ENCODE peak calls at places on chromosomes 3 and 15, in four cellular contexts. H is fibroblast of lung, Z is mammary epithelial cell, Y is mesenchymal stem cell. I is an unnamed sample.

GRCh38 chr15:31069360-31070000 is 32.0 kb downstream of the TRPM1 start:
- DNase-seq in H (peak; percentile 55), Z (no peak), Y (no peak), I (no peak)

GRCh38 chr3:28840976-28841376 is 439.9 kb upstream of the RBMS3 start:
- DNase-seq in H (no peak), Z (no peak), Y (no peak), I (no peak)

GRCh38 chr15:29092376-29093064 is 177.1 kb downstream of the NSMCE3 start:
- DNase-seq in H (no peak), Z (no peak), Y (no peak), I (no peak)

GRCh38 chr3:50238549-50239026 is 2.6 kb downstream of the GNAI2 start:
- DNase-seq in H (no peak), Z (peak; percentile 62), Y (no peak), I (no peak)

GRCh38 chr15:77209221-77209620 is 138.3 kb upstream of the TSPAN3 start:
- DNase-seq in H (no peak), Z (no peak), Y (no peak), I (no peak)

GRCh38 chr3:122190525-122190924 is 7.1 kb downstream of the CASR start:
- DNase-seq in H (no peak), Z (no peak), Y (no peak), I (no peak)

GRCh38 chr15:53713218-53713617 is 46.2 kb downstream of the WDR72 start:
- DNase-seq in H (no peak), Z (no peak), Y (no peak), I (no peak)

GRCh38 chr3:68878322-68878721 is 54.0 kb downstream of the TAFA4 start:
- DNase-seq in H (peak; percentile 40), Z (no peak), Y (peak; percentile 36), I (no peak)

GRCh38 chr15:62737551-62737950 is 305.0 kb upstream of the TPM1 start:
- DNase-seq in H (no peak), Z (peak; percentile 58), Y (no peak), I (peak; percentile 29)

GRCh38 chr15:48856947-48857346 is 21.0 kb upstream of the EID1 start:
- DNase-seq in H (peak; percentile 45), Z (no peak), Y (peak; percentile 67), I (peak; percentile 66)

GRCh38 chr3:159488657-159489056 is 500.0 kb upstream of the IL12A start:
- DNase-seq in H (no peak), Z (no peak), Y (no peak), I (no peak)

GRCh38 chr3:112582242-112582874 is 20.5 kb downstream of the SLC35A5 start:
- DNase-seq in H (peak; percentile 88), Z (peak; percentile 29), Y (peak; percentile 68), I (peak; percentile 60)

GRCh38 chr3:81581966-81582599 is 179.4 kb downstream of the GBE1 start:
- DNase-seq in H (peak; percentile 62), Z (peak; percentile 19), Y (peak; percentile 47), I (peak; percentile 63)

GRCh38 chr15:100241572-100242479 is 99.9 kb downstream of the ADAMTS17 start:
- DNase-seq in H (peak; percentile 54), Z (peak; percentile 72), Y (peak; percentile 7), I (peak; percentile 71)

GRCh38 chr3:102307442-102307841 is 127.4 kb upstream of the ZPLD1 start:
- DNase-seq in H (no peak), Z (no peak), Y (no peak), I (peak; percentile 65)

GRCh38 chr3:41920406-41920970 is 41.4 kb downstream of the ULK4 start:
- DNase-seq in H (no peak), Z (no peak), Y (no peak), I (no peak)

GRCh38 chr3:16496408-16497222 is 16.9 kb downstream of the RFTN1 start:
- DNase-seq in H (no peak), Z (no peak), Y (no peak), I (no peak)

GRCh38 chr3:62667714-62668113 is 207.5 kb downstream of the CADPS start:
- DNase-seq in H (no peak), Z (no peak), Y (no peak), I (peak; percentile 78)

GRCh38 chr3:27680517-27681246 is 41.4 kb downstream of the EOMES start:
- DNase-seq in H (no peak), Z (no peak), Y (no peak), I (peak; percentile 91)

GRCh38 chr3:43378066-43378935 is 92.0 kb downstream of the SNRK start:
- DNase-seq in H (peak; percentile 31), Z (peak; percentile 43), Y (peak; percentile 43), I (peak; percentile 85)

GRCh38 chr15:78206326-78207109 is 27.8 kb downstream of the ACSBG1 start:
- DNase-seq in H (no peak), Z (no peak), Y (no peak), I (peak; percentile 54)

GRCh38 chr3:101042996-101043686 is 49.9 kb upstream of the ABI3BP start:
- DNase-seq in H (peak; percentile 47), Z (peak; percentile 37), Y (peak; percentile 7), I (no peak)

GRCh38 chr3:128344046-128344368 is 122.7 kb downstream of the DNAJB8 start:
- DNase-seq in H (no peak), Z (no peak), Y (no peak), I (no peak)

GRCh38 chr15:64284037-64284436 is 71.9 kb downstream of the CSNK1G1 start:
- DNase-seq in H (peak; percentile 73), Z (peak; percentile 33), Y (peak; percentile 55), I (no peak)

GRCh38 chr3:99637041-99637380 is 1.4 kb upstream of the COL8A1 start:
- DNase-seq in H (peak; percentile 75), Z (peak; percentile 86), Y (peak; percentile 62), I (peak; percentile 66)

GRCh38 chr3:181052256-181052655 is 62.7 kb upstream of the DNAJC19 start:
- DNase-seq in H (no peak), Z (no peak), Y (peak; percentile 1), I (no peak)

GRCh38 chr3:97910931-97911351 is 61.3 kb downstream of the RIOX2 start:
- DNase-seq in H (no peak), Z (no peak), Y (peak; percentile 12), I (peak; percentile 57)

GRCh38 chr3:52394751-52395502 is 50.0 kb downstream of the SEMA3G start:
- DNase-seq in H (no peak), Z (no peak), Y (no peak), I (no peak)

GRCh38 chr3:110929811-110930210 is 141.8 kb upstream of the NECTIN3 start:
- DNase-seq in H (no peak), Z (no peak), Y (peak; percentile 12), I (no peak)

GRCh38 chr3:71858493-71859127 is 73.7 kb upstream of the PROK2 start:
- DNase-seq in H (no peak), Z (no peak), Y (no peak), I (peak; percentile 58)

GRCh38 chr15:92510163-92510882 is 116.6 kb downstream of the ST8SIA2 start:
- DNase-seq in H (no peak), Z (peak; percentile 51), Y (no peak), I (peak; percentile 67)

GRCh38 chr15:101530224-101530958 is 40.9 kb upstream of the PCSK6 start:
- DNase-seq in H (no peak), Z (no peak), Y (no peak), I (no peak)

GRCh38 chr3:176816937-176817336 is 380.3 kb downstream of the TBL1XR1 start:
- DNase-seq in H (no peak), Z (no peak), Y (no peak), I (no peak)

GRCh38 chr15:82298520-82298919 is 35.9 kb downstream of the SAXO2 start:
- DNase-seq in H (no peak), Z (no peak), Y (no peak), I (no peak)

GRCh38 chr15:88493811-88494210 is 26.3 kb downstream of the MRPS11 start:
- DNase-seq in H (no peak), Z (no peak), Y (no peak), I (no peak)

GRCh38 chr3:131794766-131795381 is 239.9 kb downstream of the CPNE4 start:
- DNase-seq in H (peak; percentile 74), Z (peak; percentile 29), Y (peak; percentile 58), I (peak; percentile 79)

GRCh38 chr3:58666683-58667082 is at the start of gene FAM3D:
- DNase-seq in H (no peak), Z (no peak), Y (no peak), I (no peak)

GRCh38 chr3:69770219-69770618 is 31.0 kb downstream of the MITF start:
- DNase-seq in H (no peak), Z (peak; percentile 75), Y (no peak), I (no peak)

DNA sequence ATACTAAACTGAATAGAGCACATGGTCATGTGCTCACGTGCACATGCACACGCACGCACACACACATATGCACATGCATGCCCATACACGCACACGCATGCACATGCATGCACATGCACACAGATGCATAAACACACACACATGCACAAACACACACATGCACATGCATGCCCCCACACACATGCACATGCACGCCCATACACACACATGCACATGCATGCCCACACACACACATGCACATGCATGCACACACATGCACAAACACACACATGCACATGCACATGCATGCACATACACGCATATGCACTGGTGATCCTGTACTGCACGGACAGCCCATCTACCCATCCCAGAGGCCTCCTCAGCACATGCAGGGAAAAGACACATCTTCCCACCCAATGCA is 426.6 kb downstream of the OCA2 start:
- DNase-seq in H (no peak), Z (no peak), Y (no peak), I (no peak)
- H3K9ac ChIP-seq in H (no peak overlapping the region), Z (no peak overlapping the region), Y (no peak overlapping the region), I (no peak overlapping the region)

GRCh38 chr3:49213541-49213943 is 42.1 kb downstream of the KLHDC8B start:
- DNase-seq in H (no peak), Z (no peak), Y (no peak), I (no peak)

GRCh38 chr3:49213998-49214397 is 42.6 kb downstream of the KLHDC8B start:
- DNase-seq in H (no peak), Z (no peak), Y (no peak), I (no peak)

GRCh38 chr3:49217688-49218470 is 46.5 kb downstream of the KLHDC8B start:
- DNase-seq in H (no peak), Z (no peak), Y (no peak), I (no peak)

GRCh38 chr3:49222002-49222401 is 50.6 kb downstream of the KLHDC8B start:
- DNase-seq in H (no peak), Z (peak; percentile 48), Y (no peak), I (no peak)

GRCh38 chr3:49219132-49219531 is 47.7 kb downstream of the KLHDC8B start:
- DNase-seq in H (no peak), Z (no peak), Y (no peak), I (no peak)
- H3K9me3 ChIP-seq in H (no peaks in the 10 kb centered on the region), Z (peaks cover 4% of the 10 kb centered on the region), Y (peaks cover 3% of the 10 kb centered on the region), I (peaks cover 18% of the 10 kb centered on the region)

DNA sequence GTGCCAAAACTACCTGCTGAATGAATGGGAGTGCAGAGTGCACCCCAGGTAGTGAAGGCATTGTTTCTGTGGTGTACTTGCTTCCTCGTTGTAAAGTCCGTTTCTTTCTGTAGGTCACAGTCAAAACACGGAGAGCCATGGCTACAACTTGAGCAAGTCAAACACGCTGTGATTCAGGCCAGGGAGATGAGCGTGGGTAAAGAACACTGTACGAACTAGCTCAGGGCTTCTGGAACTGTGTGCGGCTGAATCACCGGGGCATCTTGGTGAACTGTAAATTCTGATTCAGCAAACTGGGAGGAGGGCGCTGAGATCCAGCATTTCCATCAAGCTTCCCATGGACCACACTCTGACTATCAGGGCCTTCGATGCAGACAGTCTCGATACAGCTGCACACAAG is 5.0 kb upstream of the TNK2 start:
- DNase-seq in H (no peak), Z (no peak), Y (no peak), I (peak; percentile 45)
- H3K9ac ChIP-seq in H (no peak overlapping the region), Z (no peak overlapping the region), Y (no peak overlapping the region), I (no peak overlapping the region)

GRCh38 chr15:42157381-42157780 is 945 bp upstream of the PLA2G4F start:
- DNase-seq in H (no peak), Z (no peak), Y (no peak), I (no peak)
- H3K9me3 ChIP-seq in H (no peaks in the 10 kb centered on the region), Z (no peaks in the 10 kb centered on the region), Y (no peaks in the 10 kb centered on the region), I (no peaks in the 10 kb centered on the region)

GRCh38 chr15:26771168-26771916 is 1.5 kb downstream of the GABRB3 start:
- DNase-seq in H (no peak), Z (no peak), Y (no peak), I (peak; percentile 97)
- H3K9ac ChIP-seq in H (no peak overlapping the region), Z (no peak overlapping the region), Y (no peak overlapping the region), I (peak overlapping the region; percentile 59)

I was measured in endodermal cell.